ENCODE peak calls at places on chromosomes 16 and 17, in six cellular contexts. E, S, R, T, K and V are unnamed samples.

GRCh38 chr16:78461496-78461938 is 362.1 kb downstream of the WWOX start:
- DNase-seq in R (no peak), T (no peak), K (no peak), E (no peak), S (no peak), V (no peak)

GRCh38 chr16:13680021-13680672 is 239.8 kb upstream of the ERCC4 start:
- DNase-seq in K (no peak), T (no peak), S (no peak), E (no peak), R (no peak), V (no peak)

GRCh38 chr17:82696916-82697807 is 1.3 kb downstream of the RAB40B start:
- DNase-seq in E (no peak), K (no peak), T (peak; percentile 89), S (no peak), R (no peak), V (no peak)

GRCh38 chr16:49275870-49276269 is 5.8 kb downstream of the CBLN1 start:
- DNase-seq in S (no peak), K (no peak), T (no peak), E (no peak), R (no peak), V (no peak)

GRCh38 chr17:21125862-21126261 is 902 bp upstream of the DHRS7B start:
- DNase-seq in E (no peak), R (no peak), K (no peak), T (no peak), S (no peak), V (no peak)

GRCh38 chr17:6666557-6666956 is 15.0 kb downstream of the C17orf100 start:
- DNase-seq in K (no peak), R (no peak), S (no peak), T (no peak), E (no peak), V (no peak)

GRCh38 chr17:83177611-83178532 is 98.5 kb downstream of the METRNL start:
- DNase-seq in T (peak; percentile 78), K (peak; percentile 20), S (no peak), R (no peak), E (no peak), V (no peak)

GRCh38 chr17:77877019-77877418 is 81.5 kb upstream of the TNRC6C start:
- DNase-seq in E (no peak), K (no peak), S (no peak), R (no peak), T (no peak), V (no peak)

GRCh38 chr17:58631523-58632323 is 60.1 kb downstream of the TEX14 start:
- DNase-seq in R (peak; percentile 99), K (peak; percentile 95), T (peak; percentile 96), S (peak; percentile 74), E (peak; percentile 89), V (peak; percentile 83)

GRCh38 chr16:71917900-71918299 is 22.6 kb downstream of the IST1 start:
- DNase-seq in T (no peak), R (peak; percentile 22), K (no peak), S (no peak), E (no peak), V (no peak)

GRCh38 chr17:45147102-45147580 is 1.1 kb upstream of the HEXIM1 start:
- DNase-seq in R (peak; percentile 67), K (peak; percentile 80), E (peak; percentile 68), S (no peak), T (peak; percentile 60), V (no peak)

GRCh38 chr17:53626286-53626685 is 196.4 kb upstream of the KIF2B start:
- DNase-seq in R (peak; percentile 66), T (no peak), K (no peak), E (no peak), S (no peak), V (peak; percentile 34)

GRCh38 chr17:52790359-52790955 is 631.9 kb upstream of the CA10 start:
- DNase-seq in E (no peak), R (peak; percentile 3), K (no peak), S (no peak), T (no peak), V (no peak)

GRCh38 chr17:82257473-82257872 is 16.0 kb downstream of the CSNK1D start:
- DNase-seq in E (peak; percentile 49), R (no peak), T (no peak), S (no peak), K (peak; percentile 67), V (no peak)

GRCh38 chr17:7203391-7203790 is 16.2 kb downstream of the DLG4 start:
- DNase-seq in K (no peak), T (no peak), E (no peak), R (no peak), S (no peak), V (no peak)

GRCh38 chr16:67277294-67277998 is 1.9 kb upstream of the PLEKHG4 start:
- DNase-seq in T (peak; percentile 92), E (no peak), S (peak; percentile 98), R (peak; percentile 99), K (peak; percentile 91), V (peak; percentile 21)

GRCh38 chr17:65417406-65418221 is 143.8 kb downstream of the AXIN2 start:
- DNase-seq in K (peak; percentile 53), E (no peak), T (no peak), S (no peak), R (no peak), V (no peak)

GRCh38 chr16:23905027-23905426 is 69.2 kb downstream of the PRKCB start:
- DNase-seq in R (peak; percentile 85), E (no peak), S (peak; percentile 29), K (no peak), T (no peak), V (no peak)

GRCh38 chr17:42518046-42518754 is 17.8 kb upstream of the NAGLU start:
- DNase-seq in S (peak; percentile 69), T (peak; percentile 52), K (peak; percentile 69), E (no peak), R (peak; percentile 97), V (peak; percentile 68)

GRCh38 chr16:57386381-57386951 is 14.2 kb downstream of the CX3CL1 start:
- DNase-seq in S (no peak), K (no peak), R (peak; percentile 32), E (no peak), T (no peak), V (peak; percentile 53)

GRCh38 chr16:79805621-79806020 is 205.1 kb upstream of the MAF start:
- DNase-seq in K (no peak), R (no peak), S (no peak), E (no peak), T (no peak), V (no peak)

GRCh38 chr17:77420804-77421634 is 280.2 kb downstream of the SEC14L1 start:
- DNase-seq in S (peak; percentile 40), T (no peak), K (peak; percentile 99), R (peak; percentile 56), E (peak; percentile 39), V (no peak)

GRCh38 chr16:81645303-81645702 is 133.8 kb upstream of the PLCG2 start:
- DNase-seq in T (peak; percentile 98), K (peak; percentile 63), E (no peak), R (peak; percentile 41), S (peak; percentile 96), V (no peak)

GRCh38 chr17:81867952-81868673 is 3.0 kb downstream of the ARHGDIA start:
- DNase-seq in S (no peak), K (no peak), T (no peak), E (no peak), R (peak; percentile 35), V (no peak)

GRCh38 chr17:2259769-2260536 is 43.6 kb downstream of the SMG6 start:
- DNase-seq in K (no peak), E (no peak), R (no peak), T (no peak), S (no peak), V (no peak)